ENCODE peak calls at places on chromosomes 4 and X, in seven cellular contexts. O, U, F, Y, H, G and I are unnamed samples.

GRCh38 chrX:149652232-149652981 is 20.8 kb upstream of the TMEM185A start:
- DNase-seq in O (no peak), H (no peak), Y (no peak), F (no peak), G (no peak), U (no peak), I (no peak)

GRCh38 chr4:173211222-173211621 is 42.6 kb downstream of the GALNT7 start:
- DNase-seq in Y (no peak), G (no peak), H (no peak), O (no peak), F (no peak), U (no peak), I (no peak)

GRCh38 chr4:1684756-1685603 is 867 bp upstream of the FAM53A start:
- DNase-seq in G (no peak), U (no peak), O (no peak), H (no peak), Y (peak; percentile 16), F (no peak), I (no peak)

GRCh38 chr4:76457885-76458284 is 22.9 kb downstream of the SHROOM3 start:
- DNase-seq in H (no peak), F (no peak), Y (peak; percentile 34), O (no peak), G (peak; percentile 71), U (peak; percentile 86), I (no peak)

GRCh38 chr4:14871676-14872430 is 130.4 kb upstream of the CPEB2 start:
- DNase-seq in O (no peak), F (peak; percentile 19), Y (peak; percentile 52), G (no peak), H (no peak), U (no peak), I (no peak)

GRCh38 chrX:10755477-10756334 is 135.3 kb upstream of the MID1 start:
- DNase-seq in G (peak; percentile 69), F (peak; percentile 77), O (no peak), H (no peak), Y (peak; percentile 6), U (peak; percentile 76), I (peak; percentile 4)

GRCh38 chr4:159105063-159105414 is 2.2 kb downstream of the RAPGEF2 start:
- DNase-seq in O (no peak), F (peak; percentile 55), Y (no peak), H (no peak), G (peak; percentile 52), U (no peak), I (peak; percentile 23)

GRCh38 chrX:110037181-110037580 is 34.3 kb downstream of the TMEM164 start:
- DNase-seq in G (peak; percentile 24), O (no peak), H (no peak), Y (no peak), F (no peak), U (peak; percentile 26), I (no peak)

GRCh38 chr4:144894525-144894924 is 203.5 kb downstream of the ANAPC10 start:
- DNase-seq in Y (peak; percentile 13), F (peak; percentile 40), O (no peak), U (peak; percentile 87), H (peak; percentile 38), G (peak; percentile 83), I (no peak)